ENCODE peak calls at places on chromosomes 16 and 17, in four cellular contexts. One of them, this sample, is unnamed.

GRCh38 chr16:23145608-23146007 is 3.6 kb downstream of the USP31 start:
- DNase-seq in heart right ventricle: no peak
- DNase-seq in fibroblast of lung: peak
- DNase-seq in AG04450: no peak
- DNase-seq in this sample: no peak

GRCh38 chr17:47729486-47729885 is 3.5 kb upstream of the TBX21 start:
- DNase-seq in fibroblast of lung: no peak
- DNase-seq in AG04450: no peak
- DNase-seq in heart right ventricle: no peak
- DNase-seq in this sample: no peak

GRCh38 chr17:49229076-49229804 is 1.3 kb downstream of the PHOSPHO1 start:
- DNase-seq in fibroblast of lung: no peak
- DNase-seq in AG04450: no peak
- DNase-seq in heart right ventricle: no peak
- DNase-seq in this sample: no peak

GRCh38 chr17:64331946-64332493 is 58.6 kb downstream of the PECAM1 start:
- DNase-seq in heart right ventricle: peak
- DNase-seq in AG04450: no peak
- DNase-seq in fibroblast of lung: peak
- DNase-seq in this sample: peak

GRCh38 chr16:1429631-1430030 is 1.2 kb upstream of the PERCC1 start:
- DNase-seq in AG04450: no peak
- DNase-seq in fibroblast of lung: no peak
- DNase-seq in heart right ventricle: no peak
- DNase-seq in this sample: no peak

GRCh38 chr16:1645914-1646525 is 32.1 kb upstream of the JPT2 start:
- DNase-seq in fibroblast of lung: peak
- DNase-seq in heart right ventricle: no peak
- DNase-seq in AG04450: no peak
- DNase-seq in this sample: no peak

GRCh38 chr16:17101646-17102045 is 369.1 kb downstream of the XYLT1 start:
- DNase-seq in heart right ventricle: no peak
- DNase-seq in fibroblast of lung: peak
- DNase-seq in AG04450: no peak
- DNase-seq in this sample: no peak

GRCh38 chr16:77416939-77417480 is 17.8 kb downstream of the ADAMTS18 start:
- DNase-seq in AG04450: no peak
- DNase-seq in heart right ventricle: no peak
- DNase-seq in fibroblast of lung: no peak
- DNase-seq in this sample: no peak

GRCh38 chr16:8872071-8872470 is 3.3 kb upstream of the CARHSP1 start:
- DNase-seq in heart right ventricle: no peak
- DNase-seq in fibroblast of lung: no peak
- DNase-seq in AG04450: no peak
- DNase-seq in this sample: no peak

GRCh38 chr17:8912060-8912981 is 44.8 kb upstream of the PIK3R6 start:
- DNase-seq in heart right ventricle: no peak
- DNase-seq in fibroblast of lung: no peak
- DNase-seq in AG04450: no peak
- DNase-seq in this sample: no peak

GRCh38 chr16:8611886-8612595 is 9.5 kb upstream of the METTL22 start:
- DNase-seq in AG04450: no peak
- DNase-seq in heart right ventricle: no peak
- DNase-seq in fibroblast of lung: no peak
- DNase-seq in this sample: no peak

GRCh38 chr17:42760652-42761581 is at the start of gene RAMP2:
- DNase-seq in AG04450: no peak
- DNase-seq in heart right ventricle: peak
- DNase-seq in fibroblast of lung: peak
- DNase-seq in this sample: peak
- TF ChIP-seq CTCF in AG04450: no peak
- TF ChIP-seq CTCF in heart right ventricle: peak
- TF ChIP-seq CTCF in fibroblast of lung: no peak
- TF ChIP-seq CTCF in this sample: no peak

GRCh38 chr16:57993452-57993851 is 7.0 kb downstream of the ZNF319 start:
- DNase-seq in fibroblast of lung: no peak
- DNase-seq in heart right ventricle: no peak
- DNase-seq in AG04450: no peak
- DNase-seq in this sample: no peak

GRCh38 chr16:57995721-57996405 is 4.6 kb downstream of the ZNF319 start:
- DNase-seq in fibroblast of lung: no peak
- DNase-seq in AG04450: no peak
- DNase-seq in heart right ventricle: no peak
- DNase-seq in this sample: no peak

GRCh38 chr16:57994778-57995177 is 5.7 kb downstream of the ZNF319 start:
- DNase-seq in AG04450: no peak
- DNase-seq in fibroblast of lung: no peak
- DNase-seq in heart right ventricle: peak
- DNase-seq in this sample: peak

GRCh38 chr16:57993897-57994296 is 6.6 kb downstream of the ZNF319 start:
- DNase-seq in heart right ventricle: no peak
- DNase-seq in fibroblast of lung: no peak
- DNase-seq in AG04450: no peak
- DNase-seq in this sample: no peak

DNA sequence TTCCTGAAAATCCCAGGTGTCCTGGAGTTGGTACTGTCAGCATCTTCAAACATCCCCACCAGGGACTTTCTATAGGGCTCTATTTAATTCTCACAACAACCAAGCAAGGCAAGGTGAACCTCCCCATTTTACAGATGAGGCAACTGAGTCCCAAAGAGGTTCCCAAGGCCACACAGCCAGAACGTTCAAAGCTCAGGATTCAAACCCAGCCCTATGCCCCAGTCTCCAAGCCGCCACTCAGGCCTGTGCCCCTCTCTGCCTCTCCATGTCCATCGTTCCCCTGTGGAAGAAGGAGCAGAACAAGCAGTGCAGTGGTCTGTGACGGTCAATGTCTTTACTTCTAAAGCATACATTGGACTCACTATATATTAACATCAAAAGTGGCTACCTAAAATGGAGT is 6.1 kb downstream of the ZNF319 start:
- DNase-seq in fibroblast of lung: no peak
- DNase-seq in heart right ventricle: no peak
- DNase-seq in AG04450: no peak
- DNase-seq in this sample: no peak
- H3K27ac ChIP-seq in fibroblast of lung: no peak
- H3K27ac ChIP-seq in heart right ventricle: no peak
- H3K27ac ChIP-seq in AG04450: no peak
- H3K27ac ChIP-seq in this sample: no peak

GRCh38 chr16:28310796-28311195 is 18.5 kb downstream of the SBK1 start:
- DNase-seq in AG04450: no peak
- DNase-seq in heart right ventricle: no peak
- DNase-seq in fibroblast of lung: no peak
- DNase-seq in this sample: no peak
- TF ChIP-seq CTCF in AG04450: no peak
- TF ChIP-seq CTCF in heart right ventricle: no peak
- TF ChIP-seq CTCF in fibroblast of lung: no peak
- TF ChIP-seq CTCF in this sample: no peak

GRCh38 chr16:57253410-57253927 is 8.4 kb downstream of the ARL2BP start:
- DNase-seq in AG04450: no peak
- DNase-seq in fibroblast of lung: no peak
- DNase-seq in heart right ventricle: no peak
- DNase-seq in this sample: peak
- H3K27ac ChIP-seq in AG04450: no peak
- H3K27ac ChIP-seq in fibroblast of lung: no peak
- H3K27ac ChIP-seq in heart right ventricle: no peak
- H3K27ac ChIP-seq in this sample: peak

DNA sequence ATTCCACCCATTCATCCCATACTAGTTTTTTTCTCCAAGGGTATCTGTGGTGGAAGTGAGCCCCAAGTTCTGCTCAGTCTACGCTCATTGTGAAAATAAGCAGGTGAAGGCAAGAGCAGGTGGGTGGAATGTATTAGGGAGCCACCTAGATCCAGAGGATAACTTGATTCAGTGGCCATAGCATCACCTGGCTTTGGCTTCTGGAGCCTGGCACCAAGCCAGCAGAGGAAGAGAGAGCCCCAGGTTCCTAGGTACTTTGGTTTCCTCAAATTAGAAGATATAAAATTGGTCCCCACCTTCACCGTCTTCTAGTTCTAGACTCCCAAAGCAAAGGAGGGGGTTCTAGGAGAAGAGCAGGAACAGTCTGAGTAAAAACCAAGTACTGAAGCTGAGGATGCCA is 4.1 kb downstream of the FXR2 start:
- DNase-seq in fibroblast of lung: no peak
- DNase-seq in AG04450: no peak
- DNase-seq in heart right ventricle: no peak
- DNase-seq in this sample: no peak
- TF ChIP-seq CTCF in fibroblast of lung: no peak
- TF ChIP-seq CTCF in AG04450: no peak
- TF ChIP-seq CTCF in heart right ventricle: no peak
- TF ChIP-seq CTCF in this sample: no peak

DNA sequence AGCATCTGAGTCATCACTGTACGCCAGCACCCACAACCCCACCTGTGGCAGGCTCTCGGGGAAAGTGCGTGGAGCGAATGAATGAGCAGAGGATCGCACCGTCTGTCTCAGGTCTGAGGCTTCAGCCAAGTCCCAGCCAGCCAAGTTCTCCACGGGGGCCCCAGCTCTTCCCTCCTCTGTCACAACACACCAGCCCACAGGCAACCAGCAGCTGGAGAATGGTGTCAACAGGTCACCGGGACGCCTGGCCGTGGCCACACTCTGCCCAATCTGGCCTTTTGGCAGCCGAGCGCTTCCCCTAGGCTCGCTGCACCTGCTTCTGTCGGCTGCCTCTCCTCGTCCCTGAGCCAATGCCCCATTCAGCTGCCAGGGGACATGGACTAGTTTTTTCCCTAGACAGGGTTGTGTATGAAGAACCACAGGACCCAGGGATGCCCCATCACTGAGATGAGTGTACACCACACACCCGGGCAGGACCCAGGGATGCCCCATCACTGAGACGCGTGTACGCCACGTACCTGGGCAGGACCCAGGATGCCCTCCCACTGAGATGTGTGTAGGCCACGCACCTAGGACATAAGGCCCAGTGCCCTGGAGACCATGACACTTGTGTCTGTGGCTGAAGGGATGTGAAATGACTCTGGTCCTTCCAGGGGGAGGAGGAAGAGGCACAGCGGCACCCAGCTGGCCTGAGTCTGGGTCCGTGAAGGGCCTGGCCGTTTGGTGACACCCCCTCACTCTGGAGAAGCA is 52.8 kb downstream of the ABR start:
- DNase-seq in AG04450: no peak
- DNase-seq in heart right ventricle: no peak
- DNase-seq in fibroblast of lung: no peak
- DNase-seq in this sample: no peak
- H3K27ac ChIP-seq in AG04450: no peak
- H3K27ac ChIP-seq in heart right ventricle: no peak
- H3K27ac ChIP-seq in fibroblast of lung: no peak
- H3K27ac ChIP-seq in this sample: no peak

GRCh38 chr17:43935204-43935925 is 6.9 kb downstream of the PPY start:
- DNase-seq in fibroblast of lung: no peak
- DNase-seq in AG04450: no peak
- DNase-seq in heart right ventricle: no peak
- DNase-seq in this sample: no peak
- TF ChIP-seq CTCF in fibroblast of lung: no peak
- TF ChIP-seq CTCF in AG04450: no peak
- TF ChIP-seq CTCF in heart right ventricle: no peak
- TF ChIP-seq CTCF in this sample: no peak